ENCODE peak calls at places on chromosomes 7 and 10, in nine cellular contexts. Q is WTC11, P is progenitor cell of endocrine pancreas, A is foreskin fibroblast, G is upper lobe of right lung, S is mammary epithelial cell, I is epithelial cell of esophagus, O is endothelial cell, W is AG04450. E is an unnamed sample.

GRCh38 chr7:542935-543789 is 23.5 kb upstream of the PDGFA start:
- DNase-seq in A (peak), O (no peak), Q (no peak), I (peak), P (no peak), S (peak), W (peak), G (no peak), E (no peak)

GRCh38 chr10:61836233-61836887 is 65.1 kb upstream of the ARID5B start:
- DNase-seq in G (no peak), A (peak), Q (no peak), P (no peak), S (no peak), O (no peak), W (no peak), I (no peak), E (no peak)

GRCh38 chr10:4046030-4046429 is 261.0 kb upstream of the KLF6 start:
- DNase-seq in A (no peak), O (no peak), G (no peak), W (no peak), Q (no peak), I (no peak), S (no peak), P (no peak), E (no peak)

GRCh38 chr7:106022193-106022821 is 59.2 kb downstream of the CDHR3 start:
- DNase-seq in P (no peak), A (no peak), O (no peak), Q (no peak), W (no peak), S (peak), I (no peak), G (no peak), E (no peak)

GRCh38 chr7:15687645-15688025 is 1.2 kb upstream of the MEOX2 start:
- DNase-seq in O (peak), W (no peak), Q (peak), S (no peak), A (peak), P (no peak), I (no peak), G (no peak), E (peak)

GRCh38 chr10:24307696-24308476 is 98.9 kb downstream of the KIAA1217 start:
- DNase-seq in W (no peak), O (no peak), S (no peak), A (no peak), I (no peak), G (no peak), Q (no peak), P (no peak), E (no peak)

GRCh38 chr7:73736885-73737284 is 1.7 kb downstream of the ABHD11 start:
- DNase-seq in W (no peak), O (no peak), P (no peak), Q (no peak), I (no peak), A (no peak), G (no peak), S (no peak), E (no peak)

GRCh38 chr10:56319386-56319785 is 41.7 kb downstream of the ZWINT start:
- DNase-seq in O (no peak), Q (no peak), S (peak), P (no peak), A (no peak), W (peak), I (peak), G (no peak), E (no peak)

GRCh38 chr10:117980216-117980615 is 66.5 kb downstream of the RAB11FIP2 start:
- DNase-seq in W (peak), O (no peak), P (no peak), A (peak), Q (no peak), G (no peak), I (peak), S (peak), E (no peak)

GRCh38 chr10:30368065-30368718 is 19.1 kb upstream of the MTPAP start:
- DNase-seq in W (no peak), O (no peak), I (peak), Q (no peak), S (peak), G (no peak), A (peak), P (no peak), E (no peak)

GRCh38 chr10:132861116-132861691 is 75.3 kb upstream of the NKX6-2 start:
- DNase-seq in G (peak), O (no peak), W (no peak), A (no peak), I (no peak), Q (peak), S (no peak), P (no peak), E (no peak)

GRCh38 chr10:132899751-132900065 is 42.7 kb downstream of the CFAP46 start:
- DNase-seq in I (no peak), P (no peak), A (no peak), W (no peak), S (no peak), G (peak), Q (no peak), O (no peak), E (no peak)

GRCh38 chr10:85613391-85613790 is 753.2 kb downstream of the GRID1 start:
- DNase-seq in A (no peak), P (no peak), W (no peak), S (no peak), G (no peak), Q (no peak), O (no peak), I (no peak), E (no peak)

GRCh38 chr7:148148456-148148855 is 442.1 kb upstream of the C7orf33 start:
- DNase-seq in P (no peak), Q (no peak), W (no peak), O (no peak), S (no peak), A (no peak), I (no peak), G (no peak), E (no peak)

GRCh38 chr10:20986049-20986448 is 88.9 kb upstream of the NEBL start:
- DNase-seq in Q (no peak), W (no peak), I (no peak), S (no peak), O (no peak), G (no peak), P (no peak), A (no peak), E (no peak)

GRCh38 chr7:102834466-102834865 is 78.3 kb upstream of the LRRC17 start:
- DNase-seq in S (no peak), A (peak), Q (no peak), G (no peak), I (no peak), P (no peak), O (no peak), W (no peak), E (no peak)

GRCh38 chr10:58180633-58181032 is 87.1 kb downstream of the IPMK start:
- DNase-seq in G (no peak), A (peak), I (peak), Q (no peak), S (peak), P (no peak), W (no peak), O (no peak), E (no peak)

GRCh38 chr7:107152011-107152410 is 16.8 kb upstream of the HBP1 start:
- DNase-seq in W (no peak), Q (no peak), P (no peak), S (peak), G (no peak), A (peak), I (peak), O (no peak), E (no peak)

DNA sequence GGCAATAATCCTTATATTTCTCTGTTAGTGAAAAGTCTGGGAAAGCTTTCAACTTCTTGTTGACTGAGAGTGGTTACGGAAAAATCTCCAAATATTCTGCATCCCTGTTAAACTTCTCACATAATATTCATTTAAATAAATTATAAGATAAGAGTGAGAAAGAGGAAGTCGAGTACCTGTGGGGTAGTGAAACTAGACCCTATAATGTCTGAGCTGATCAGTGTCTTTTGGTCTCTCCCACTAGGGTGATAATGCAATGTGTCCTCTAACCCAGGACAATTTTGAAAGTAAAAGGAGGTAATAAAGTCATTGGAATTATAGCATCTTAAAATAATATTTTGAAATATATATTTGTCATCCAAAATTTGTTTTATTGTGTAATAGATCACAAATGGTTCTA is 2.1 kb upstream of the AGR3 start:
- DNase-seq in Q (no peak), W (no peak), S (no peak), G (no peak), I (no peak), O (no peak), P (no peak), A (no peak), E (no peak)
- TF ChIP-seq CTCF in Q (no peak), W (no peak), S (no peak), G (no peak), I (no peak), O (no peak), P (no peak), A (no peak), E (no peak)

DNA sequence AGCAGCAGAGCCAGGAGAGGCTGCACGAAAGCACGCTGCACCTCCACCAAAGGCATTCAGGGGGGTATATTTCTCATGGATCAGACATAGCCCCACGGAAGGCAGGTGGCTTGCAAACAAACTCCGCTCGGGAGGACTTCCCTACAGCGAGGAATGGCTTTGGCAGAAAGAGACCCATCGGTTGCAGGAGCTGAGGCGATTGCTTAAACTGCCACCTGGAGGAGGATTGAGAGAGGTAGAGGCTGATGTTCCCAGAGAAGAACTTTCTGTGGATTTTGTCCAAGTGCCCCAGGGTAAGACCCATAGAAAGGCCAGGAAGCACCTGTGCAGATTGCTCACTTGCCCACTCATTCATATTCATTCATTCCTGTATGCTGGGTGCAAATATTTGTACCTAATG is 89.1 kb downstream of the NEUROD6 start:
- DNase-seq in G (no peak), A (no peak), W (no peak), S (peak), O (no peak), Q (no peak), P (no peak), I (peak), E (no peak)
- TF ChIP-seq CTCF in G (no peak), A (no peak), W (no peak), S (no peak), O (no peak), Q (no peak), P (no peak), I (no peak), E (no peak)

GRCh38 chr7:154856737-154857136 is 146.2 kb downstream of the PAXIP1 start:
- DNase-seq in A (no peak), I (no peak), O (no peak), Q (no peak), G (no peak), S (no peak), W (no peak), P (no peak), E (no peak)
- TF ChIP-seq CTCF in A (no peak), I (no peak), O (no peak), Q (no peak), G (no peak), S (no peak), W (no peak), P (no peak), E (no peak)

DNA sequence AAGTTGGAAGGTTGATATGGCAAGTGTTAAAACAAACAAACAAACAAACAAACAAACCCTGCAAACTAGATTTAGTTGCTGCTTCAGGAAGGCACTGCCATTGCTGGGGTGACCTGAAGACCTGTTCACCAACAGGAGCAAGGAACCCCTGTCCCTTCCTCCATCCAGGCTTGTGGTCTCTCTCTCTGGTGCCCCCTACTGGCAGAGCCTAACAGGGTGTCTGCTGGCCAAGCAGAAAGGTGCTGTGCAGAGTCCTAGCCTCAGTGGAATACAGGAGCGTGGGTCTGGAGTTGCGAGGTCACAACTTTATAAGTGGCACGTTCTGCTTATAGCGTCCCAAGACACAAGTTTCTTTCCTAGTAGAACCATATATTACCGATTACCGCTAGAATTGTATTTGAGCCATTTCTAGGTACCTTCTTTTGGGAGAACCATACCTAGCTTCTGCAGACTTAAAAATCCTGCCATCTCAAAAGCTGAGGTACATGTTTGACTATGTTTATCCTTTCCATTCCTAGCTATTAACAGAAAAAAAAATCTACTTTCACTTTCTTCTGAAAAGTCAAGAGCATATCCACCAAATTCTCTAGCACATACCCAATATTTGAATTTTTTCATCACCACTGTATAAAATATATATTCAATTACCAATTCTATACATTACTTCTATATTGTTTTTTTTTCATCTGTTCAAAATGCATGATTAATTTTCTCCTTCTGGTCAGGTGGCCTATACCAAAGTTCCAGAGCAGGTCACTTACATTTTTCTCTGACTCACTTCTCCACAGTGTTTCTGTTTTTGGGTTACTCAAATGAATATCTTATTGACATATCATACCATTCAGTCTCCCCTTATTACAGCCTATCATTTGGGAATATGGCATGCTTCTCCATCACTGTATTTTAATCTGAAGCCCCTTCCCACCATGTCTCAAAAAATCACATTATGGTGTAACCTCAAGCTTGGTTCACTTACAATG is 29.1 kb upstream of the CALD1 start:
- DNase-seq in P (no peak), S (peak), Q (peak), I (peak), G (no peak), A (peak), O (peak), W (no peak), E (peak)
- TF ChIP-seq CTCF in P (peak), S (peak), Q (peak), I (peak), G (peak), A (peak), O (peak), W (peak), E (peak)

GRCh38 chr10:116771101-116771705 is 28.8 kb upstream of the HSPA12A start:
- DNase-seq in Q (no peak), G (no peak), O (no peak), S (peak), A (peak), W (peak), I (peak), P (no peak), E (no peak)
- TF ChIP-seq CTCF in Q (no peak), G (no peak), O (no peak), S (no peak), A (no peak), W (no peak), I (no peak), P (no peak), E (no peak)

DNA sequence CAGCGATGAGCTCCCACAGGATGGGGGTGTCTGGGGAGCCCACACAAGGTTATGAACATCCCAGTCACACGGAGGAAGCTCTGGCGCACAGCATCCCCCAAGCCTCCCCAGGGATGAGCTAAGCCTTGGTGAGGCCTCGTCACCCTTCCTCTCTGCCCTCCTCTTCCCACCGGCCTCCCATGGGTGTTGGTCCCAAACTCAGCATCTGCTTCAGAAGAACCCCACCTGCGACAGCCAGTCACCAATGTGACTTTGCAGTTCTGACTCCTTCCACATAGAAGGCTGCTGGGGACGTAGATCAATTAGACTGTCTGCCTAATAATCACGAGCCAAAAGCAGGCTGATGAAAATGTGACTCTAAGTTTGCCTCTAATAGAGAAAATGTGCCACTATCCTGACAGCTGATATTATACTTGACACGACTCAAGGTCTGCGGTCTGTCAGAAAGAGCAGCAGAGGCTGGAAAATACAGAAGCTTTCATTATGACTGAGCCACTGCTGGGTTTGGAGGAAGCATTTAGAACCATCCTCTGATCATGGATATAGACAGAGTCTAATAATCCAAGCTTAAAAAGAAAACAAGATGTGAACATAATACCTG is 116.0 kb upstream of the PFKP start:
- DNase-seq in S (no peak), G (no peak), O (no peak), W (no peak), Q (no peak), A (no peak), P (no peak), I (no peak), E (no peak)
- TF ChIP-seq CTCF in S (no peak), G (no peak), O (no peak), W (no peak), Q (no peak), A (no peak), P (no peak), I (no peak), E (no peak)

GRCh38 chr7:71705217-71705616 is 573.3 kb downstream of the GALNT17 start:
- DNase-seq in W (no peak), P (no peak), A (no peak), Q (no peak), S (no peak), I (no peak), O (no peak), G (no peak), E (no peak)
- TF ChIP-seq CTCF in W (no peak), P (no peak), A (no peak), Q (no peak), S (no peak), I (no peak), O (no peak), G (no peak), E (no peak)

E was measured in nephron progenitor cell.